ENCODE peak calls at places on chromosomes 16 and 17, in ten cellular contexts. W, N, Z, V, M, U, A, D, R and L are unnamed samples.
A peak's percentile ranks its signal among the peaks of the same experiment; 100 is the strongest.

GRCh38 chr17:74723891-74724290 is 11.2 kb upstream of the CD300LF start:
- DNase-seq in W (no peak), N (no peak), Z (no peak), V (no peak), M (no peak), U (no peak), A (no peak), D (no peak), R (no peak), L (no peak)

GRCh38 chr16:86381491-86381890 is 128.8 kb upstream of the FOXF1 start:
- DNase-seq in W (peak; percentile 58), N (no peak), Z (no peak), V (no peak), M (no peak), U (no peak), A (no peak), D (no peak), R (no peak), L (no peak)

GRCh38 chr17:55377885-55378284 is 43.8 kb downstream of the MMD start:
- DNase-seq in W (no peak), N (no peak), Z (no peak), V (no peak), M (no peak), U (no peak), A (no peak), D (no peak), R (no peak), L (no peak)

GRCh38 chr16:80029706-80030481 is 429.4 kb upstream of the MAF start:
- DNase-seq in W (no peak), N (no peak), Z (no peak), V (no peak), M (no peak), U (no peak), A (peak; percentile 32), D (no peak), R (no peak), L (no peak)

GRCh38 chr17:31413871-31414589 is 22.6 kb downstream of the RAB11FIP4 start:
- DNase-seq in W (peak; percentile 71), N (no peak), Z (no peak), V (no peak), M (no peak), U (peak; percentile 96), A (no peak), D (no peak), R (no peak), L (no peak)

GRCh38 chr17:30389755-30390300 is 11.1 kb downstream of the CPD start:
- DNase-seq in W (no peak), N (no peak), Z (no peak), V (no peak), M (no peak), U (peak; percentile 60), A (no peak), D (no peak), R (no peak), L (no peak)

GRCh38 chr17:45282683-45283644 is 21.1 kb upstream of the SPATA32 start:
- DNase-seq in W (peak; percentile 86), N (no peak), Z (no peak), V (peak; percentile 32), M (no peak), U (peak; percentile 89), A (no peak), D (peak; percentile 89), R (no peak), L (no peak)

GRCh38 chr17:42275527-42276358 is 448 bp downstream of the STAT5B start:
- DNase-seq in W (peak; percentile 56), N (peak; percentile 59), Z (no peak), V (peak; percentile 78), M (no peak), U (peak; percentile 88), A (no peak), D (peak; percentile 51), R (peak; percentile 65), L (no peak)

GRCh38 chr16:27945233-27945975 is 118.1 kb downstream of the GSG1L start:
- DNase-seq in W (no peak), N (no peak), Z (no peak), V (no peak), M (no peak), U (no peak), A (no peak), D (no peak), R (peak; percentile 46), L (no peak)

GRCh38 chr17:68310141-68310540 is 18.8 kb downstream of the ARSG start:
- DNase-seq in W (peak; percentile 19), N (no peak), Z (no peak), V (no peak), M (no peak), U (peak; percentile 69), A (no peak), D (no peak), R (no peak), L (no peak)

GRCh38 chr17:45719335-45720071 is 64.6 kb upstream of the CRHR1 start:
- DNase-seq in W (peak; percentile 89), N (no peak), Z (no peak), V (peak; percentile 31), M (no peak), U (peak; percentile 93), A (peak; percentile 15), D (peak; percentile 47), R (no peak), L (no peak)

GRCh38 chr16:1984347-1985225 is 593 bp downstream of the GFER start:
- DNase-seq in W (peak; percentile 42), N (no peak), Z (no peak), V (no peak), M (no peak), U (peak; percentile 93), A (no peak), D (no peak), R (no peak), L (no peak)

GRCh38 chr17:58317421-58318064 is 11.1 kb downstream of the TSPOAP1 start:
- DNase-seq in W (peak; percentile 81), N (peak; percentile 22), Z (no peak), V (peak; percentile 70), M (peak; percentile 87), U (peak; percentile 98), A (no peak), D (peak; percentile 33), R (peak; percentile 81), L (peak; percentile 64)

GRCh38 chr16:82658796-82659195 is 32.0 kb downstream of the CDH13 start:
- DNase-seq in W (no peak), N (no peak), Z (no peak), V (no peak), M (no peak), U (no peak), A (no peak), D (no peak), R (no peak), L (no peak)

GRCh38 chr16:582614-583331 is 7.1 kb upstream of the RAB40C start:
- DNase-seq in W (no peak), N (no peak), Z (no peak), V (no peak), M (no peak), U (peak; percentile 86), A (no peak), D (no peak), R (no peak), L (no peak)
- TF ChIP-seq CTCF in W (no peak), N (no peak), Z (no peak), V (no peak), M (no peak), U (no peak), A (no peak), D (no peak), R (no peak), L (no peak)

GRCh38 chr17:80287038-80287437 is 26.4 kb downstream of the RNF213 start:
- DNase-seq in W (no peak), N (no peak), Z (no peak), V (no peak), M (no peak), U (no peak), A (no peak), D (no peak), R (no peak), L (no peak)

GRCh38 chr17:80285237-80285920 is 24.7 kb downstream of the RNF213 start:
- DNase-seq in W (no peak), N (no peak), Z (no peak), V (no peak), M (no peak), U (peak; percentile 47), A (no peak), D (no peak), R (peak; percentile 23), L (no peak)

GRCh38 chr17:80286638-80286960 is 25.9 kb downstream of the RNF213 start:
- DNase-seq in W (no peak), N (no peak), Z (no peak), V (no peak), M (no peak), U (peak; percentile 77), A (no peak), D (no peak), R (no peak), L (no peak)

GRCh38 chr17:80283116-80283852 is 22.6 kb downstream of the RNF213 start:
- DNase-seq in W (no peak), N (no peak), Z (no peak), V (no peak), M (no peak), U (peak; percentile 62), A (no peak), D (no peak), R (no peak), L (no peak)

GRCh38 chr17:80284631-80285030 is 24.0 kb downstream of the RNF213 start:
- DNase-seq in W (no peak), N (no peak), Z (no peak), V (no peak), M (no peak), U (peak; percentile 46), A (no peak), D (no peak), R (peak; percentile 52), L (no peak)
- TF ChIP-seq CTCF in W (no peak), N (no peak), Z (no peak), V (no peak), M (no peak), U (no peak), A (no peak), D (no peak), R (peak; percentile 28), L (no peak)

DNA sequence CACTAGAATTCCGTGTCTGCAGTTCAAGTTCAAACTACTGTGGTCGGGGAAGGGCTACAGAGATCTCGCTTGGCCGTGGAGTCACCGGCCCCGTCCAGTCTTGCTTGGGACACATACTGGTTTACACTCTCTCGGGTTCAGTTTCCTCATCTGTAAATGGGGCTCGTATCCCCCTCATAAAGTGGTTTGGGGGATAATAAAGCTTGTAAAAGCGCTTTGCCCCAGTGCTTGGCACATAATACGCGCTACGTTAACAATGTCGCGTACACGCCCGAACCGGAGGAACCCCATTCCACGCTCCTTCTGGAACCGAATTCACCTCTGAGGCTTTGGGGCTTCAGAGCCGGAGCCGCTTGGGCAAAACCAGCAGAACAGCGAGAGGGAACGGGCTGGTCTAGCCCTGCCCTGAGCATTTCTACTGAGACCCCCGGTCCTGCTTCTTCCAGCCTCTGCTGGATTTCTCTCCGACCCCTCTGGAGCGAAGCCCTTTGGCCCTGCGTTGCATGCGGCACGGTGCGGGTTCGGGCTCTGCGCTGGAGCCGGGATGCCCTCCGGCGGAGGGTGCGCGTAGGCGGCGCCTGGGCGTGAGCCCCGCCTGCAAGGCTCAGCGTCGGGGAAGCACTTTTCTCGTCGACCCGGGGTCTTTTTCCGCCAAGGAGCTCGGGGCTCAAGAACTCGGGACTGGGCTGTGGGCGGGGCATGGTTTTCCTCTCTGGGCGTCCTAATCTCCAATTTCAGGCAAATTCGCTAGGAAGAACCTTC is 26.1 kb upstream of the HOXB13 start:
- DNase-seq in W (no peak), N (no peak), Z (no peak), V (peak; percentile 18), M (no peak), U (peak; percentile 46), A (no peak), D (no peak), R (no peak), L (no peak)
- TF ChIP-seq CTCF in W (no peak), N (no peak), Z (no peak), V (no peak), M (no peak), U (no peak), A (no peak), D (no peak), R (no peak), L (no peak)

GRCh38 chr16:85057212-85057889 is 29.8 kb downstream of the KIAA0513 start:
- DNase-seq in W (no peak), N (no peak), Z (no peak), V (peak; percentile 52), M (no peak), U (no peak), A (no peak), D (no peak), R (no peak), L (no peak)
- TF ChIP-seq CTCF in W (no peak), N (no peak), Z (no peak), V (no peak), M (no peak), U (peak; percentile 24), A (no peak), D (peak; percentile 44), R (peak; percentile 43), L (no peak)